ENCODE peak calls at places on chromosomes 13 and 19, in five cellular contexts. Y is H1, Z is GM12878, H is HepG2, D is K562. S is an unnamed sample.

GRCh38 chr19:49473868-49474544 is at the start of gene FLT3LG:
- DNase-seq in D (peak), Z (no peak), Y (no peak), H (peak), S (peak)

GRCh38 chr19:41353466-41354342 is at the start of gene TGFB1:
- DNase-seq in D (peak), H (peak), Y (no peak), Z (peak), S (peak)

GRCh38 chr19:16320987-16321386 is 3.6 kb upstream of the KLF2 start:
- DNase-seq in Z (no peak), H (no peak), Y (no peak), D (no peak), S (no peak)

GRCh38 chr19:13151605-13152355 is 1.6 kb downstream of the IER2 start:
- DNase-seq in Y (no peak), H (peak), Z (no peak), D (peak), S (peak)

GRCh38 chr19:6443986-6444385 is 10.4 kb upstream of the SLC25A41 start:
- DNase-seq in D (no peak), H (no peak), Y (no peak), Z (no peak), S (no peak)

GRCh38 chr19:13881692-13882418 is 4.9 kb downstream of the NANOS3 start:
- DNase-seq in D (no peak), H (no peak), Y (no peak), Z (no peak), S (peak)

GRCh38 chr19:14559916-14560775 is 11.7 kb downstream of the NDUFB7 start:
- DNase-seq in Y (no peak), H (no peak), D (no peak), Z (no peak), S (no peak)

GRCh38 chr13:35760678-35761308 is 284.3 kb upstream of the MAB21L1 start:
- DNase-seq in H (no peak), Y (no peak), Z (no peak), D (no peak), S (no peak)

GRCh38 chr13:99000137-99000536 is 22.3 kb upstream of the DOCK9 start:
- DNase-seq in Y (no peak), Z (no peak), H (no peak), D (no peak), S (no peak)

GRCh38 chr19:45211751-45212381 is 33.3 kb downstream of the BLOC1S3 start:
- DNase-seq in H (no peak), Y (no peak), D (no peak), Z (no peak), S (no peak)

GRCh38 chr19:38733493-38734175 is 10.6 kb downstream of the CAPN12 start:
- DNase-seq in Y (no peak), Z (no peak), D (no peak), H (no peak), S (no peak)

GRCh38 chr13:66264976-66265375 is 965.2 kb downstream of the PCDH9 start:
- DNase-seq in Z (no peak), H (no peak), Y (no peak), D (no peak), S (no peak)

GRCh38 chr13:65188691-65189090 is 2041.4 kb downstream of the PCDH9 start:
- DNase-seq in Y (no peak), Z (no peak), H (no peak), D (no peak), S (peak)

GRCh38 chr13:77305276-77305675 is 21.6 kb downstream of the MYCBP2 start:
- DNase-seq in Z (no peak), H (no peak), Y (no peak), D (no peak), S (no peak)

GRCh38 chr13:24022568-24022967 is 125.3 kb upstream of the C1QTNF9B start:
- DNase-seq in H (no peak), Y (no peak), Z (no peak), D (no peak), S (no peak)

GRCh38 chr13:31769581-31769980 is 30.3 kb downstream of the RXFP2 start:
- DNase-seq in D (no peak), H (no peak), Y (no peak), Z (no peak), S (no peak)

GRCh38 chr13:61477619-61478018 is 62.0 kb upstream of the PCDH20 start:
- DNase-seq in H (no peak), Z (no peak), Y (no peak), D (no peak), S (no peak)

GRCh38 chr19:11324079-11324661 is 15.3 kb downstream of the RAB3D start:
- DNase-seq in Y (no peak), D (peak), H (peak), Z (peak), S (no peak)
- TF ChIP-seq CREB1 in Y (no peak), D (no peak), H (no peak), Z (peak), S (no peak)

GRCh38 chr13:73519720-73520119 is 460.9 kb downstream of the KLF5 start:
- DNase-seq in H (no peak), Z (no peak), D (no peak), Y (no peak), S (no peak)
- TF ChIP-seq EZH2 in H (no peak), Z (no peak), D (no peak), Y (no peak), S (no peak)

GRCh38 chr19:18174983-18175382 is 1.4 kb downstream of the IFI30 start:
- DNase-seq in H (no peak), D (peak), Z (no peak), Y (no peak), S (no peak)
- H3K4me3 ChIP-seq in H (no peak), D (peak), Z (peak), Y (no peak), S (peak)

GRCh38 chr19:23415561-23416191 is 20.4 kb upstream of the ZNF91 start:
- DNase-seq in Y (peak), D (no peak), H (no peak), Z (no peak), S (peak)
- TF ChIP-seq CREB1 in Y (no peak), D (no peak), H (no peak), Z (no peak), S (no peak)

DNA sequence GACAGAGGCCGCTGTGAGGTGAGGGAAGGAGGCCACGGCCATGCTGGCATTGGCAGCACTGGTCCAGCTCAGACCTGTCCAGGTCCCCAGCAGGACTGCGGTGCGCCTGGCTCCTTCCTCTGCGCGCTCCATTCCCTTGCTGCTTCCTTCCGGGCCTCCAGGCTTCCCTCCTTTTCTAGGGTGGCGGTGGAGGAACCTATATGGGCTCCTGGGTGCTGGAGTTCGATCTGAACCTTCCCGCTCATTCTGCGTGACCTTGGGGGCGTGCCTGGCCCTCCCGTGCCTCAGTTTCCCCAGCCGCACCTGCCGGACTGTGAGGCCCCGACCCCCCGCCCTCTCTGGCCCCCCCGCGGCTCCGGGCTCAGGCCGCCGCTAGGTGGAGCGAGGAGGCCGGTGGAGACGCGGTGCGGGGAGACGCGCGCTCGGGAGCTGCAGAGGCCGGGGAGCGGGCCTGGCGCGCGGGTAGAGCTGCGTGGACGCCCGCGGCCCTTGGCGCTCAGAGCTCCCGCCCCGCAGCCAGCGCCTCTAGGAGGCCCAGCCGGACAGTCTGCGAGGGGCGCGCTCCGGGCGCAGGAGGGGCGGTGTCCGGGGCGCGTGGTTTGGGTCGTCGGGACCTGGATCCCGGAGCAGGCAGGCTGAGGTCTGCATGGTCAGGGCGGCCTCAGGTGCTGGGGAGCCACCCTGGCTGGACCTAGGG is 29.9 kb downstream of the EFNA2 start:
- DNase-seq in Z (no peak), D (peak), H (no peak), Y (no peak), S (peak)
- TF ChIP-seq EZH2 in Z (no peak), D (no peak), H (no peak), Y (no peak), S (no peak)

GRCh38 chr19:18417250-18418033 is 1.8 kb upstream of the SSBP4 start:
- DNase-seq in D (peak), Z (no peak), H (peak), Y (no peak), S (peak)
- H3K4me3 ChIP-seq in D (peak), Z (peak), H (peak), Y (peak), S (peak)